ENCODE peak calls at places on chromosome 6, in six cellular contexts. S is Panc1, K is mucosa of descending colon, Q is A549, O is pancreas, J is fibroblast of lung. G is an unnamed sample.

GRCh38 chr6:89284081-89284480 is 31.0 kb downstream of the GABRR2 start:
- DNase-seq in S (no peak), K (no peak), Q (no peak), O (no peak), J (no peak), G (no peak)

GRCh38 chr6:143507358-143508145 is 4.0 kb downstream of the FUCA2 start:
- DNase-seq in S (no peak), K (no peak), Q (no peak), O (no peak), J (peak), G (no peak)

GRCh38 chr6:112296122-112296521 is 41.8 kb upstream of the LAMA4 start:
- DNase-seq in S (peak), K (no peak), Q (peak), O (no peak), J (peak), G (peak)

GRCh38 chr6:39328066-39328465 is 5.6 kb upstream of the KCNK16 start:
- DNase-seq in S (no peak), K (no peak), Q (no peak), O (no peak), J (no peak), G (no peak)

GRCh38 chr6:112118034-112118433 is 30.6 kb downstream of the FAM229B start:
- DNase-seq in S (no peak), K (no peak), Q (no peak), O (no peak), J (peak), G (no peak)

GRCh38 chr6:43478008-43478372 is 620 bp downstream of the TJAP1 start:
- DNase-seq in S (no peak), K (no peak), Q (no peak), O (no peak), J (no peak), G (no peak)

GRCh38 chr6:56838016-56838555 is 116.8 kb upstream of the BEND6 start:
- DNase-seq in S (no peak), K (no peak), Q (no peak), O (no peak), J (no peak), G (no peak)

GRCh38 chr6:158503222-158503621 is 56.7 kb upstream of the TMEM181 start:
- DNase-seq in S (no peak), K (no peak), Q (no peak), O (no peak), J (no peak), G (no peak)

GRCh38 chr6:63529498-63529897 is 42.8 kb upstream of the LOC128125822 start:
- DNase-seq in S (no peak), K (no peak), Q (no peak), O (no peak), J (peak), G (no peak)

GRCh38 chr6:90537723-90538407 is 49.0 kb downstream of the MAP3K7 start:
- DNase-seq in S (no peak), K (no peak), Q (no peak), O (no peak), J (peak), G (peak)

GRCh38 chr6:44454198-44454597 is 66.7 kb downstream of the CDC5L start:
- DNase-seq in S (no peak), K (no peak), Q (no peak), O (no peak), J (no peak), G (peak)

GRCh38 chr6:165889636-165890403 is 226.8 kb upstream of the PDE10A start:
- DNase-seq in S (no peak), K (peak), Q (no peak), O (no peak), J (peak), G (peak)

GRCh38 chr6:97947841-97948240 is 664.8 kb upstream of the MMS22L start:
- DNase-seq in S (peak), K (no peak), Q (no peak), O (peak), J (peak), G (peak)

GRCh38 chr6:10695086-10695657 is 400 bp downstream of the PAK1IP1 start:
- DNase-seq in S (peak), K (peak), Q (peak), O (no peak), J (no peak), G (peak)

GRCh38 chr6:29071831-29072723 is 15.0 kb downstream of the OR2B3 start:
- DNase-seq in S (peak), K (peak), Q (peak), O (no peak), J (peak), G (peak)

GRCh38 chr6:99349620-99350141 is at the start of gene FAXC:
- DNase-seq in S (no peak), K (peak), Q (peak), O (peak), J (peak), G (peak)

GRCh38 chr6:11919771-11920440 is 92.2 kb upstream of the HIVEP1 start:
- DNase-seq in S (no peak), K (no peak), Q (no peak), O (no peak), J (no peak), G (no peak)

GRCh38 chr6:121856296-121856695 is 420.9 kb downstream of the GJA1 start:
- DNase-seq in S (no peak), K (no peak), Q (no peak), O (no peak), J (peak), G (peak)

GRCh38 chr6:9412951-9413559 is 977.7 kb upstream of the SLC35B3 start:
- DNase-seq in S (no peak), K (peak), Q (no peak), O (peak), J (no peak), G (no peak)

GRCh38 chr6:166335378-166336366 is 6.7 kb downstream of the SFT2D1 start:
- DNase-seq in S (no peak), K (no peak), Q (no peak), O (no peak), J (no peak), G (no peak)

GRCh38 chr6:138441965-138442364 is 37.9 kb downstream of the HEBP2 start:
- DNase-seq in S (no peak), K (no peak), Q (no peak), O (no peak), J (no peak), G (no peak)

GRCh38 chr6:16049178-16049577 is 79.7 kb upstream of the MYLIP start:
- DNase-seq in S (no peak), K (no peak), Q (no peak), O (no peak), J (peak), G (peak)

GRCh38 chr6:84103029-84103428 is 69.5 kb downstream of the MRAP2 start:
- DNase-seq in S (no peak), K (no peak), Q (no peak), O (no peak), J (peak), G (no peak)

GRCh38 chr6:139751179-139751578 is 376.7 kb upstream of the CITED2 start:
- DNase-seq in S (no peak), K (no peak), Q (no peak), O (no peak), J (no peak), G (no peak)

GRCh38 chr6:71489736-71490135 is 201.1 kb downstream of the OGFRL1 start:
- DNase-seq in S (no peak), K (no peak), Q (peak), O (no peak), J (peak), G (peak)

GRCh38 chr6:36853325-36853724 is 14.1 kb upstream of the CPNE5 start:
- DNase-seq in S (no peak), K (peak), Q (no peak), O (no peak), J (peak), G (peak)

GRCh38 chr6:42185597-42185996 is 9.2 kb downstream of the GUCA1B start:
- DNase-seq in S (no peak), K (no peak), Q (no peak), O (no peak), J (no peak), G (peak)

GRCh38 chr6:131831392-131831791 is 23.6 kb downstream of the ENPP1 start:
- DNase-seq in S (no peak), K (no peak), Q (no peak), O (no peak), J (peak), G (peak)

GRCh38 chr6:158548418-158549161 is 11.3 kb upstream of the TMEM181 start:
- DNase-seq in S (no peak), K (no peak), Q (no peak), O (no peak), J (peak), G (no peak)

GRCh38 chr6:151805286-151805840 is 2.1 kb upstream of the ESR1 start:
- DNase-seq in S (no peak), K (no peak), Q (no peak), O (no peak), J (no peak), G (no peak)

GRCh38 chr6:3419624-3420272 is 37.1 kb downstream of the SLC22A23 start:
- DNase-seq in S (no peak), K (no peak), Q (no peak), O (no peak), J (peak), G (peak)

GRCh38 chr6:149864578-149865535 is 698 bp upstream of the LRP11 start:
- DNase-seq in S (no peak), K (peak), Q (peak), O (peak), J (peak), G (peak)

DNA sequence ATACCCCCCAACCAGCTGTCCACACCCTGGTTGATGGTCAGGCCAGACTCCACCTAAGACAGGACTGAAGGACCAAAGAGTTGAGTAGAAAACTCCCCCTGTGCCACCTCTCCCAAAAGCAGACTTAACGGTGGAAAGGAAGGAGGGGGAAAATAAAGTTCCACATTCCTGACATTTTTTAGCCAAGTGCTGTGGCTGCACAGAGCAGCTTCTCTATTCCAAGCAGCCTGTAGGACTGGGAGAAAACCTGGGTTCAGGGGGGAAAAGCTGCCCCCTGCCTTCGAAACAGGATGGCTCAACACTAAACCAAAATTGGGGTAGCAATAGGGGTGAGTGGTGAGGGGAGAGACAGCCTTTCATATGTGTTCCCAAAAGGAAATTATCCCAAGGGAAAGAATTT is 3.6 kb downstream of the TRAM2 start:
- DNase-seq in S (no peak), K (no peak), Q (no peak), O (no peak), J (peak), G (peak)
- TF ChIP-seq CTCF in S (no peak), K (no peak), Q (no peak), O (no peak), J (peak), G (peak)

GRCh38 chr6:168411793-168412192 is 29.2 kb upstream of the SMOC2 start:
- DNase-seq in S (no peak), K (no peak), Q (no peak), O (no peak), J (no peak), G (no peak)
- H3K4me3 ChIP-seq in S (no peak), K (no peak), Q (no peak), O (no peak), J (no peak), G (no peak)

DNA sequence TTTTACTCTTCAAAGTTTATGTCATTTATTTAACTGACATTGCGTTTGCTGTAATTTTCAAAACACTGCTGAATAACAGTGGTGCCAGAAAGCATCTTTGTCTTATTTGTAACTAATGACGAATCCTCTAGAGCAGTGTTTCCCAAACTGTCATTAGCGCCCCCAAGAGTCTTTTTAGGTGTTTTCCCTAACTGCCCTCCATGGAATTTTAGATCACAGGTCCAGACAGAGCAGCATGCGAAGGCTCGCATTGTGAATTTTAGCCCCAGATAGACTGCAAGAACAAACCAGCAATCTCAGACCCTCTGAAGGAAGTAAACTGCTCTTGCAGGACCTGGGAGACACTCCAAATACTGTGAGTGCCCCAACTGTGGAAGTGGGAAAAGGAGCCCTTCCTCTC is 2.3 kb upstream of the HUS1B start:
- DNase-seq in S (no peak), K (no peak), Q (no peak), O (no peak), J (no peak), G (no peak)
- TF ChIP-seq CTCF in S (peak), K (no peak), Q (no peak), O (no peak), J (no peak), G (no peak)

DNA sequence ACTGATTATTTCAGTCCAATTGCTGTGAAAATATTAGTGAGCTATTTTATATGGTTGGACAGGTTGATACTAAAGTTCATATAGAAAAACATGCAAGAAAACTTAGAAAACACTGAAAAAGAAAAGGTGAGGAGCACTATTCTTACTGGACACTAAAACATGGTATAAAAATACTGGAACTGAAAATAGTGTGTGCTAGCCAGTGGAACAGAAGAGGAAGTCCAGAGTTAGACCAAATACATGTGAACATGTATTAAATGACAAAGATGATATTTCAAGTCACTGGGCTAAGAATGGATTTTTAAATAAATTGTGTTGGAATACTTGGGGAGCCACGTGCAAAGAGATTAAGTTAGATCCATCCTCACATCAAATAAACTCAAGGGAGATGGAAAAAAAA is 218.5 kb downstream of the TMEM242 start:
- DNase-seq in S (no peak), K (no peak), Q (no peak), O (no peak), J (no peak), G (no peak)
- H3K4me3 ChIP-seq in S (no peak), K (no peak), Q (no peak), O (no peak), J (no peak), G (no peak)

DNA sequence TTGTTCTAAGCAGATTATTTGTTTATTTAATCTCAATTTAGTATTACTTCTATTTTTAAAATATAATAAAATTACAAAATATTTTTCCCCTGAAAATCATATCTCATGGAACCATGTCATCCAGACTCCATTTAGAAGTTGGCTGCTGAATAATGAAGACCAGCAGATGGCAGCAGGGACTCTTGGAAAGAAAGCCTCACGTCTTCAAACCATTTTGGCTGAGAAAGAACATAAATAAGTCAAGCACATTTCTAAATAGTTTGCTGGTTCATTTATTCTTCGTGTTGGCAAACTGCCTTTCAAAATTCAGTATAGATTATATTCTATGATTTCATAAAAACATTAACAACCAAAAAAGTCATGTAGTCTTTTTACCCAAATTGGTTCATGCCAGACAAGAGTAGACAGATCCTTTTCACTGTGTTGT is 71.7 kb downstream of the RCAN2 start:
- DNase-seq in S (peak), K (peak), Q (peak), O (peak), J (peak), G (peak)
- TF ChIP-seq CTCF in S (peak), K (peak), Q (peak), O (peak), J (peak), G (peak)

GRCh38 chr6:24907959-24908358 is 27.8 kb downstream of the RIPOR2 start:
- DNase-seq in S (no peak), K (no peak), Q (no peak), O (no peak), J (no peak), G (no peak)
- H3K4me3 ChIP-seq in S (no peak), K (no peak), Q (no peak), O (no peak), J (no peak), G (no peak)

DNA sequence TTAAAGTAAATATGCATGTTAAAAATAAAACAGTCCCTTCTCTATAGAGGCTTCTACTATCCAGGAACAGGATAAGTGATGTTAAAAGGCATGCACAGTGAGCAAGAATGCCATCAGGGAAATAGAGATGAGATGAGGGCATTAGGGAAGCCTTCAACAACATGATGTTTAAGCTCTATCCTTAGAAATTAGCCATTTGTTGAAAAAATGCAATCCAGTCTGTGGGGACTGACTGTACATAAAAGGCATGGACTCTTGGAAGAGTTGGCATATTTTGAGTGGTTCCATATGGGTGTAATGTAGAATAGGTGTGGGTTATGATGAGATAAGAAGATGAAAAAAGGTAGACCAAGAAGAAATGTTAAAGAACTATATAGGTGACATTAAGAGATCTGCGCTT is 5.8 kb downstream of the KIAA0319 start:
- DNase-seq in S (no peak), K (no peak), Q (no peak), O (no peak), J (no peak), G (no peak)
- TF ChIP-seq CTCF in S (no peak), K (no peak), Q (no peak), O (no peak), J (no peak), G (no peak)

GRCh38 chr6:35498407-35499045 is 1.6 kb upstream of the TEAD3 start:
- DNase-seq in S (no peak), K (peak), Q (no peak), O (no peak), J (no peak), G (no peak)
- H3K4me3 ChIP-seq in S (no peak), K (no peak), Q (no peak), O (no peak), J (peak), G (peak)

GRCh38 chr6:110746680-110747079 is 68.6 kb downstream of the CDK19 start:
- DNase-seq in S (no peak), K (no peak), Q (no peak), O (no peak), J (no peak), G (peak)
- TF ChIP-seq CTCF in S (no peak), K (no peak), Q (no peak), O (no peak), J (no peak), G (no peak)

GRCh38 chr6:27834879-27835549 is 77.2 kb downstream of the OR2B2 start:
- DNase-seq in S (no peak), K (no peak), Q (no peak), O (no peak), J (no peak), G (no peak)
- H3K4me3 ChIP-seq in S (no peak), K (no peak), Q (no peak), O (no peak), J (no peak), G (no peak)

G was measured in fibroblast of pulmonary artery.